ENCODE peak calls at places on chromosomes 7 and 10, in five cellular contexts. One of them, this sample, is unnamed.

GRCh38 chr7:43302211-43302711 is 189.8 kb downstream of the HECW1 start:
- DNase-seq in NCI-H1105 treated with DMSO at 0.1 percent for 48 hours: peak; percentile 4
- DNase-seq in SK-N-MC: no peak
- DNase-seq in BE2C: no peak
- DNase-seq in A549: no peak
- DNase-seq in this sample: no peak

GRCh38 chr7:75817112-75817511 is 3.5 kb upstream of the CCL24 start:
- DNase-seq in SK-N-MC: no peak
- DNase-seq in NCI-H1105 treated with DMSO at 0.1 percent for 48 hours: no peak
- DNase-seq in BE2C: no peak
- DNase-seq in A549: no peak
- DNase-seq in this sample: no peak

GRCh38 chr7:28083159-28083997 is 97.2 kb downstream of the JAZF1 start:
- DNase-seq in BE2C: no peak
- DNase-seq in NCI-H1105 treated with DMSO at 0.1 percent for 48 hours: no peak
- DNase-seq in SK-N-MC: no peak
- DNase-seq in A549: peak; percentile 31
- DNase-seq in this sample: no peak

GRCh38 chr7:157037635-157038034 is 27.2 kb upstream of the MNX1 start:
- DNase-seq in NCI-H1105 treated with DMSO at 0.1 percent for 48 hours: no peak
- DNase-seq in BE2C: no peak
- DNase-seq in SK-N-MC: no peak
- DNase-seq in A549: no peak
- DNase-seq in this sample: no peak

GRCh38 chr10:124322191-124322980 is 96.3 kb downstream of the OAT start:
- DNase-seq in A549: no peak
- DNase-seq in BE2C: no peak
- DNase-seq in SK-N-MC: no peak
- DNase-seq in NCI-H1105 treated with DMSO at 0.1 percent for 48 hours: no peak
- DNase-seq in this sample: no peak

GRCh38 chr7:90387470-90388240 is 15.6 kb upstream of the CLDN12 start:
- DNase-seq in A549: no peak
- DNase-seq in NCI-H1105 treated with DMSO at 0.1 percent for 48 hours: no peak
- DNase-seq in SK-N-MC: no peak
- DNase-seq in BE2C: no peak
- DNase-seq in this sample: no peak

GRCh38 chr7:151472644-151473380 is 32.9 kb upstream of the CRYGN start:
- DNase-seq in SK-N-MC: no peak
- DNase-seq in A549: no peak
- DNase-seq in NCI-H1105 treated with DMSO at 0.1 percent for 48 hours: no peak
- DNase-seq in BE2C: no peak
- DNase-seq in this sample: no peak

GRCh38 chr7:90717286-90718060 is 121.4 kb downstream of the CDK14 start:
- DNase-seq in A549: no peak
- DNase-seq in BE2C: no peak
- DNase-seq in SK-N-MC: no peak
- DNase-seq in NCI-H1105 treated with DMSO at 0.1 percent for 48 hours: no peak
- DNase-seq in this sample: no peak

GRCh38 chr7:134533288-134533771 is 6.0 kb downstream of the AKR1B10 start:
- DNase-seq in NCI-H1105 treated with DMSO at 0.1 percent for 48 hours: no peak
- DNase-seq in A549: no peak
- DNase-seq in BE2C: no peak
- DNase-seq in SK-N-MC: no peak
- DNase-seq in this sample: no peak

GRCh38 chr10:49400365-49400764 is 4.5 kb upstream of the DRGX start:
- DNase-seq in BE2C: no peak
- DNase-seq in SK-N-MC: no peak
- DNase-seq in A549: no peak
- DNase-seq in NCI-H1105 treated with DMSO at 0.1 percent for 48 hours: no peak
- DNase-seq in this sample: no peak

GRCh38 chr10:52486840-52487611 is 172.9 kb downstream of the DKK1 start:
- DNase-seq in A549: peak; percentile 45
- DNase-seq in BE2C: no peak
- DNase-seq in SK-N-MC: no peak
- DNase-seq in NCI-H1105 treated with DMSO at 0.1 percent for 48 hours: no peak
- DNase-seq in this sample: no peak

GRCh38 chr7:151709141-151710038 is 167.5 kb downstream of the PRKAG2 start:
- DNase-seq in SK-N-MC: no peak
- DNase-seq in NCI-H1105 treated with DMSO at 0.1 percent for 48 hours: no peak
- DNase-seq in BE2C: no peak
- DNase-seq in A549: no peak
- DNase-seq in this sample: no peak

GRCh38 chr7:99953649-99954048 is 22.2 kb downstream of the AZGP1 start:
- DNase-seq in NCI-H1105 treated with DMSO at 0.1 percent for 48 hours: no peak
- DNase-seq in BE2C: no peak
- DNase-seq in A549: no peak
- DNase-seq in SK-N-MC: no peak
- DNase-seq in this sample: no peak

GRCh38 chr7:124085168-124085567 is 52.3 kb upstream of the TMEM229A start:
- DNase-seq in SK-N-MC: no peak
- DNase-seq in A549: no peak
- DNase-seq in NCI-H1105 treated with DMSO at 0.1 percent for 48 hours: peak; percentile 94
- DNase-seq in BE2C: peak; percentile 84
- DNase-seq in this sample: no peak

GRCh38 chr7:134612197-134612596 is 34.5 kb upstream of the BPGM start:
- DNase-seq in A549: peak; percentile 14
- DNase-seq in NCI-H1105 treated with DMSO at 0.1 percent for 48 hours: no peak
- DNase-seq in SK-N-MC: no peak
- DNase-seq in BE2C: no peak
- DNase-seq in this sample: no peak

GRCh38 chr7:155424301-155425010 is 33.5 kb upstream of the EN2 start:
- DNase-seq in A549: no peak
- DNase-seq in SK-N-MC: no peak
- DNase-seq in NCI-H1105 treated with DMSO at 0.1 percent for 48 hours: no peak
- DNase-seq in BE2C: no peak
- DNase-seq in this sample: no peak

GRCh38 chr7:39125849-39126248 is 148.1 kb downstream of the POU6F2 start:
- DNase-seq in NCI-H1105 treated with DMSO at 0.1 percent for 48 hours: no peak
- DNase-seq in BE2C: no peak
- DNase-seq in SK-N-MC: no peak
- DNase-seq in A549: no peak
- DNase-seq in this sample: no peak

GRCh38 chr10:63583397-63583796 is 62.2 kb downstream of the REEP3 start:
- DNase-seq in SK-N-MC: no peak
- DNase-seq in NCI-H1105 treated with DMSO at 0.1 percent for 48 hours: no peak
- DNase-seq in A549: no peak
- DNase-seq in BE2C: no peak
- DNase-seq in this sample: no peak

GRCh38 chr7:107228291-107228690 is 59.5 kb downstream of the HBP1 start:
- DNase-seq in SK-N-MC: no peak
- DNase-seq in NCI-H1105 treated with DMSO at 0.1 percent for 48 hours: no peak
- DNase-seq in BE2C: no peak
- DNase-seq in A549: no peak
- DNase-seq in this sample: no peak

GRCh38 chr10:68792115-68792514 is 35.2 kb upstream of the STOX1 start:
- DNase-seq in A549: no peak
- DNase-seq in NCI-H1105 treated with DMSO at 0.1 percent for 48 hours: no peak
- DNase-seq in SK-N-MC: no peak
- DNase-seq in BE2C: no peak
- DNase-seq in this sample: no peak

GRCh38 chr7:119545118-119545517 is 727.9 kb upstream of the KCND2 start:
- DNase-seq in SK-N-MC: no peak
- DNase-seq in BE2C: no peak
- DNase-seq in A549: peak; percentile 66
- DNase-seq in NCI-H1105 treated with DMSO at 0.1 percent for 48 hours: no peak
- DNase-seq in this sample: no peak

GRCh38 chr7:64618785-64619456 is 47.0 kb upstream of the ZNF107 start:
- DNase-seq in NCI-H1105 treated with DMSO at 0.1 percent for 48 hours: peak; percentile 67
- DNase-seq in SK-N-MC: peak; percentile 20
- DNase-seq in BE2C: peak; percentile 18
- DNase-seq in A549: peak; percentile 62
- DNase-seq in this sample: no peak

GRCh38 chr10:130371156-130371555 is 235.0 kb downstream of the GLRX3 start:
- DNase-seq in SK-N-MC: no peak
- DNase-seq in A549: no peak
- DNase-seq in BE2C: no peak
- DNase-seq in NCI-H1105 treated with DMSO at 0.1 percent for 48 hours: no peak
- DNase-seq in this sample: peak; percentile 70

GRCh38 chr7:101556453-101556968 is 72.6 kb downstream of the MYL10 start:
- DNase-seq in SK-N-MC: no peak
- DNase-seq in NCI-H1105 treated with DMSO at 0.1 percent for 48 hours: no peak
- DNase-seq in BE2C: no peak
- DNase-seq in A549: no peak
- DNase-seq in this sample: no peak

GRCh38 chr10:69842932-69843331 is 41.2 kb downstream of the COL13A1 start:
- DNase-seq in A549: no peak
- DNase-seq in NCI-H1105 treated with DMSO at 0.1 percent for 48 hours: no peak
- DNase-seq in SK-N-MC: no peak
- DNase-seq in BE2C: no peak
- DNase-seq in this sample: no peak

GRCh38 chr7:142873281-142873784 is 12.2 kb downstream of the TRPV6 start:
- DNase-seq in BE2C: peak; percentile 55
- DNase-seq in NCI-H1105 treated with DMSO at 0.1 percent for 48 hours: no peak
- DNase-seq in A549: peak; percentile 33
- DNase-seq in SK-N-MC: no peak
- DNase-seq in this sample: peak; percentile 74

GRCh38 chr10:49549640-49550346 is 10.9 kb upstream of the ERCC6 start:
- DNase-seq in A549: no peak
- DNase-seq in SK-N-MC: no peak
- DNase-seq in NCI-H1105 treated with DMSO at 0.1 percent for 48 hours: no peak
- DNase-seq in BE2C: no peak
- DNase-seq in this sample: no peak

GRCh38 chr10:132062641-132063390 is 2.9 kb upstream of the JAKMIP3 start:
- DNase-seq in BE2C: peak; percentile 30
- DNase-seq in NCI-H1105 treated with DMSO at 0.1 percent for 48 hours: no peak
- DNase-seq in A549: no peak
- DNase-seq in SK-N-MC: no peak
- DNase-seq in this sample: peak; percentile 56

GRCh38 chr10:71974489-71975011 is 10.4 kb downstream of the CHST3 start:
- DNase-seq in A549: peak; percentile 84
- DNase-seq in NCI-H1105 treated with DMSO at 0.1 percent for 48 hours: no peak
- DNase-seq in SK-N-MC: no peak
- DNase-seq in BE2C: no peak
- DNase-seq in this sample: no peak

GRCh38 chr7:144027070-144027469 is 21.7 kb upstream of the OR2A5 start:
- DNase-seq in NCI-H1105 treated with DMSO at 0.1 percent for 48 hours: peak; percentile 44
- DNase-seq in A549: peak; percentile 30
- DNase-seq in SK-N-MC: no peak
- DNase-seq in BE2C: no peak
- DNase-seq in this sample: no peak

GRCh38 chr7:67937717-67938191 is 941.1 kb downstream of the TYW1 start:
- DNase-seq in NCI-H1105 treated with DMSO at 0.1 percent for 48 hours: no peak
- DNase-seq in SK-N-MC: no peak
- DNase-seq in BE2C: no peak
- DNase-seq in A549: peak; percentile 80
- DNase-seq in this sample: no peak